ENCODE peak calls at places on chromosome 1, in eight cellular contexts. T is GM12864, A is MV-4-11, U is SHP77, C is COR-L47, X is T-helper 9 cell, O is NCI-H1930, Y is posterior vena cava. H is an unnamed sample.

GRCh38 chr1:222618001-222618879 is at the start of gene MIA3:
- DNase-seq in O (peak), C (peak), T (no peak), A (peak), Y (peak), U (peak), X (peak), H (peak)

GRCh38 chr1:101967871-101968270 is 28.9 kb downstream of the OLFM3 start:
- DNase-seq in C (no peak), U (no peak), O (no peak), A (peak), T (no peak), Y (no peak), X (no peak), H (no peak)

GRCh38 chr1:91568261-91568660 is 67.6 kb downstream of the CDC7 start:
- DNase-seq in A (no peak), C (no peak), U (no peak), X (no peak), Y (no peak), T (no peak), O (no peak), H (no peak)

GRCh38 chr1:89843279-89844121 is 22.7 kb downstream of the LRRC8D start:
- DNase-seq in T (peak), A (peak), U (peak), O (no peak), Y (peak), C (peak), X (peak), H (peak)

GRCh38 chr1:18583326-18583941 is 47.2 kb upstream of the PAX7 start:
- DNase-seq in X (no peak), Y (peak), U (no peak), O (no peak), C (no peak), A (no peak), T (no peak), H (no peak)

GRCh38 chr1:44422161-44422560 is 17.1 kb downstream of the RNF220 start:
- DNase-seq in X (no peak), T (no peak), Y (no peak), O (no peak), A (no peak), U (no peak), C (no peak), H (no peak)

GRCh38 chr1:175525222-175525621 is 218.2 kb downstream of the TNR start:
- DNase-seq in A (no peak), O (no peak), U (no peak), T (no peak), X (no peak), C (no peak), Y (no peak), H (no peak)

GRCh38 chr1:219189021-219189824 is 15.5 kb downstream of the LYPLAL1 start:
- DNase-seq in U (no peak), Y (no peak), C (no peak), T (no peak), O (no peak), X (no peak), A (peak), H (no peak)

GRCh38 chr1:16155537-16156410 is at the start of gene EPHA2:
- DNase-seq in U (no peak), X (peak), O (no peak), A (no peak), Y (peak), T (no peak), C (no peak), H (no peak)

H was measured in T follicular helper cell.